ENCODE peak calls at places on chromosomes 13 and 19, in ten cellular contexts. I is foreskin keratinocyte, Y is uterus, V is Peyer's patch, M is brain microvascular endothelial cell, U is adrenal gland, P is fibroblast of lung, D is hepatocyte, H is body of pancreas, Q is heart right ventricle. T is an unnamed sample.

GRCh38 chr19:39139305-39140194 is 14.0 kb downstream of the PAK4 start:
- DNase-seq in I (no peak), Y (no peak), V (no peak), M (no peak), U (no peak), P (peak), D (no peak), H (no peak), Q (no peak), T (no peak)

GRCh38 chr13:82356667-82357066 is 1525.6 kb downstream of the SLITRK1 start:
- DNase-seq in I (no peak), Y (no peak), V (no peak), M (no peak), U (no peak), P (no peak), D (no peak), H (no peak), Q (no peak), T (no peak)

GRCh38 chr13:40458283-40459031 is 208.0 kb downstream of the FOXO1 start:
- DNase-seq in I (no peak), Y (no peak), V (peak), M (no peak), U (no peak), P (no peak), D (no peak), H (no peak), Q (no peak), T (no peak)

GRCh38 chr13:74062933-74063332 is 71.3 kb downstream of the KLF12 start:
- DNase-seq in I (no peak), Y (peak), V (peak), M (peak), U (peak), P (peak), D (no peak), H (no peak), Q (peak), T (no peak)

GRCh38 chr19:45908956-45909355 is 5.6 kb downstream of the NANOS2 start:
- DNase-seq in I (no peak), Y (no peak), V (no peak), M (no peak), U (no peak), P (peak), D (no peak), H (no peak), Q (no peak), T (no peak)

GRCh38 chr19:7140137-7140536 is 70.6 kb downstream of the ZNF557 start:
- DNase-seq in I (no peak), Y (no peak), V (no peak), M (no peak), U (no peak), P (no peak), D (no peak), H (no peak), Q (no peak), T (no peak)

GRCh38 chr13:97426695-97427094 is 7.3 kb upstream of the RAP2A start:
- DNase-seq in I (no peak), Y (no peak), V (no peak), M (no peak), U (no peak), P (no peak), D (no peak), H (no peak), Q (no peak), T (no peak)

GRCh38 chr19:14439014-14439413 is 5.9 kb downstream of the PKN1 start:
- DNase-seq in I (no peak), Y (no peak), V (no peak), M (no peak), U (no peak), P (no peak), D (no peak), H (no peak), Q (no peak), T (no peak)

GRCh38 chr19:46692918-46693722 is 23.8 kb downstream of the PRKD2 start:
- DNase-seq in I (no peak), Y (no peak), V (no peak), M (no peak), U (no peak), P (no peak), D (no peak), H (no peak), Q (no peak), T (no peak)

GRCh38 chr19:43078311-43078710 is 4.2 kb downstream of the PSG2 start:
- DNase-seq in I (peak), Y (no peak), V (no peak), M (peak), U (no peak), P (peak), D (no peak), H (peak), Q (no peak), T (no peak)

GRCh38 chr13:27967736-27968315 is 1.3 kb downstream of the CDX2 start:
- DNase-seq in I (no peak), Y (no peak), V (no peak), M (no peak), U (no peak), P (no peak), D (no peak), H (peak), Q (no peak), T (no peak)

GRCh38 chr19:44809856-44810554 is 1.1 kb downstream of the BCAM start:
- DNase-seq in I (no peak), Y (no peak), V (no peak), M (no peak), U (no peak), P (no peak), D (no peak), H (no peak), Q (no peak), T (no peak)

GRCh38 chr19:35716735-35716984 is 1.1 kb upstream of the KMT2B start:
- DNase-seq in I (no peak), Y (no peak), V (no peak), M (no peak), U (no peak), P (no peak), D (no peak), H (no peak), Q (no peak), T (no peak)

GRCh38 chr13:28059214-28059613 is 41.2 kb downstream of the FLT3 start:
- DNase-seq in I (no peak), Y (no peak), V (peak), M (peak), U (no peak), P (peak), D (peak), H (peak), Q (peak), T (no peak)

GRCh38 chr13:43089912-43090498 is 66.6 kb downstream of the DNAJC15 start:
- DNase-seq in I (no peak), Y (no peak), V (no peak), M (no peak), U (no peak), P (no peak), D (no peak), H (no peak), Q (no peak), T (no peak)

GRCh38 chr19:45528149-45528743 is 21.0 kb downstream of the VASP start:
- DNase-seq in I (peak), Y (no peak), V (no peak), M (no peak), U (peak), P (peak), D (peak), H (peak), Q (no peak), T (no peak)

GRCh38 chr13:76723551-76724232 is 162.5 kb downstream of the KCTD12 start:
- DNase-seq in I (peak), Y (no peak), V (no peak), M (peak), U (peak), P (peak), D (peak), H (no peak), Q (peak), T (no peak)

GRCh38 chr13:40116008-40116407 is 460.5 kb downstream of the COG6 start:
- DNase-seq in I (peak), Y (peak), V (peak), M (peak), U (peak), P (peak), D (peak), H (peak), Q (peak), T (no peak)

GRCh38 chr13:24271611-24272451 is 37.5 kb upstream of the C1QTNF9 start:
- DNase-seq in I (no peak), Y (peak), V (peak), M (peak), U (peak), P (peak), D (peak), H (peak), Q (peak), T (peak)

GRCh38 chr13:79585033-79585432 is 104.1 kb downstream of the NDFIP2 start:
- DNase-seq in I (no peak), Y (no peak), V (no peak), M (no peak), U (no peak), P (peak), D (no peak), H (no peak), Q (no peak), T (no peak)

GRCh38 chr19:42563352-42564210 is 31.1 kb downstream of the CEACAM8 start:
- DNase-seq in I (no peak), Y (no peak), V (peak), M (peak), U (peak), P (peak), D (peak), H (peak), Q (peak), T (no peak)

GRCh38 chr13:35208587-35208986 is 266.5 kb downstream of the NBEA start:
- DNase-seq in I (no peak), Y (no peak), V (no peak), M (no peak), U (no peak), P (peak), D (no peak), H (no peak), Q (no peak), T (no peak)

GRCh38 chr13:44906230-44906629 is 83.0 kb downstream of the NUFIP1 start:
- DNase-seq in I (no peak), Y (no peak), V (no peak), M (no peak), U (peak), P (no peak), D (no peak), H (peak), Q (no peak), T (no peak)

GRCh38 chr19:48354332-48354992 is 9.3 kb downstream of the TMEM143 start:
- DNase-seq in I (no peak), Y (no peak), V (no peak), M (peak), U (no peak), P (peak), D (peak), H (peak), Q (no peak), T (no peak)

GRCh38 chr13:51767100-51767499 is 36.9 kb downstream of the DHRS12 start:
- DNase-seq in I (no peak), Y (no peak), V (no peak), M (no peak), U (no peak), P (no peak), D (no peak), H (no peak), Q (no peak), T (no peak)

GRCh38 chr13:79566118-79566517 is 85.2 kb downstream of the NDFIP2 start:
- DNase-seq in I (no peak), Y (no peak), V (no peak), M (no peak), U (no peak), P (no peak), D (no peak), H (no peak), Q (no peak), T (no peak)

GRCh38 chr19:12789098-12789903 is 2.0 kb upstream of the JUNB start:
- DNase-seq in I (no peak), Y (peak), V (no peak), M (no peak), U (no peak), P (no peak), D (no peak), H (no peak), Q (peak), T (no peak)

GRCh38 chr19:3555653-3556422 is 1.5 kb downstream of the MFSD12 start:
- DNase-seq in I (no peak), Y (no peak), V (no peak), M (no peak), U (no peak), P (no peak), D (no peak), H (no peak), Q (no peak), T (no peak)

GRCh38 chr13:99132295-99132835 is 68.3 kb upstream of the UBAC2 start:
- DNase-seq in I (no peak), Y (no peak), V (no peak), M (no peak), U (no peak), P (no peak), D (no peak), H (no peak), Q (no peak), T (no peak)

GRCh38 chr13:110521296-110521680 is 40.2 kb downstream of the RAB20 start:
- DNase-seq in I (no peak), Y (no peak), V (no peak), M (no peak), U (no peak), P (no peak), D (no peak), H (no peak), Q (no peak), T (no peak)

GRCh38 chr13:113981611-113982295 is 7.9 kb upstream of the C13orf46 start:
- DNase-seq in I (no peak), Y (peak), V (peak), M (no peak), U (no peak), P (no peak), D (no peak), H (no peak), Q (no peak), T (no peak)

DNA sequence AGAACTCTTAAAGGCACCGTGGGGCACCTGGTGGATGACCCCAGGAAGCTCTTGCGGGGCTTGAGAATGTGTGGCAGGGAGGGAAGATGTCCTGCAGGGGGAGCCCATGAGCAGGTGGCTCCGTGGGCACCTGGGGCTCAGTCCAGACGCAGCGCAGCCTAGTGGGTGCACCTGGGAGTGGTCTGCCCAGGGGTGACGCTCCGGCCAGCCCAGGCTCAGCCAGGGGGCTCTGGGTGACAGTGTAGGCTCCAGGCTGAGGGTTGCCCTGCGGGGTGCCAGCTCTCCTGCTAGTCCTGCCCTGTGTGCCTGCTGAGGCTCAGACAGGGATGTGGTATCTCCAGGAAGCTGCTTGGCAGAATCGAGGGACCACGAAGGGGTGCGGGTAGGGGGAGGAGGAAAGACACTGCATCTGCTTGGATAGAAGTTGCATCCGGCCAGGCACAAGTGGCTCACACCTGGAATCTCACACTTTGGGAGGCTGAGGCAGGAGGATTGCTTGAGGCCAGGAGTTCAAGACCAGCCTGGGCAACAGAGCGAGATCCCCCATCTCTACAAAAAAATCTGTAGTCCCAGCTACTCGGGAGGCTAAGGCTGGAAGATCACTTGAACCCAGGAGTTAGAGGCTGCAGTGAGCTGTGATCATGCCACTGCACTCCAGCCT is 15.0 kb upstream of the PGLS start:
- DNase-seq in I (peak), Y (peak), V (peak), M (peak), U (peak), P (peak), D (peak), H (peak), Q (peak), T (peak)
- H3K27ac ChIP-seq in I (no peak), Y (no peak), V (no peak), M (no peak), U (no peak), P (no peak), D (no peak), H (no peak), Q (no peak), T (peak)

DNA sequence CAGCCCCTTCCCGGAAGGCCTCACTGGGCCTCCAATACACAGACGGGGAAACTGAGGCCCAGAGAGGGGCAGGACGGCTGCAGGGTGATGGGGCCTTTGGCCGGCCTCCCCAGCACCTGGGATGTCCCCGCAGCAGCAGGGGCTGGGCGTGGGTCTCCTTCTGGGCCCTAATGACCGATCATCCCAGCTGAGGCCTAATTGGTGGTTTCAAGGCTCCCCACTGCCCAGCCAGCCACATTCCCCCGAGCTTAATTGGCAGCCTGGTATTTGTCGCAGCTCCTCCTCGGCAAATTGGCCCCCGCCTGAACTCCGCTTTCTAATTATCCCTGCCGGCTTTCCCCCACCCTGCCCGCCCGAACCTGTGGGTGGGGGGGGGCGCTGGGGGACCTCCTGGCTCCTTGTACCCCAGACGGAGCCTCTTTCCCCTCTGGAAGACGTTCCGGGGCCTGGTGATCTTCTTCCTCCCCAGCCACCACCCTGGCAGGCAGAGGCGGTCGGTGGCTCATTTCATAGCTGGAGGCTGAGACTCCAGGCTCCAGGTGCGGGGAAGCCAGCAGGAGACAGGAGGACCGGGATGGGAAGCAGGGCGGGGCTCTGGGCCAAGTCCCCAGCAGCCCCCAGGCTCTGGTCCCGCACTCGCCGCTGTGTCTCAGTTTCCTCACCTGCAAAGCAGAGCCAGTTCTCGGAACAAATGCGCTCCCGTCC is 27.2 kb upstream of the WDR18 start:
- DNase-seq in I (no peak), Y (no peak), V (no peak), M (no peak), U (no peak), P (peak), D (peak), H (peak), Q (no peak), T (no peak)
- H3K27ac ChIP-seq in I (no peak), Y (no peak), V (no peak), M (no peak), U (no peak), P (no peak), D (peak), H (peak), Q (no peak), T (no peak)

DNA sequence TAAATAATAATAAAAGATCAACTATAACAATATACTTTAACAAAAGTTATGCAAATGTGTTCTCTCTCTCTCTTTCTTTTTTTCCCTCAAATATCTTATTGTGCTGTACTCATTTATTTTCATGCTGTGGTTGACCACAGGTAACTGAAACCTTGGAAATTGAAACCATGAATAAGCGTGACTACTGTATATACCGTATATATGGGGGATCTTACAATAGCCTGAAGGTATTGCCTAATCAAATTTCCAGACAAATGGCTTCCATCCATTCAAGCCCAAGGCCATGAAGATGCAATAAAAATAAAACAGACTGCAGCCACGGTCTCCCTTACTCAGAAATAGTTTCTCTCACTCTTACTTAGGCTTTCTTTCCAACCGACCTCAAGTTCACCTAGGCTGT is 98.3 kb downstream of the SLITRK6 start:
- DNase-seq in I (no peak), Y (no peak), V (no peak), M (no peak), U (no peak), P (peak), D (no peak), H (no peak), Q (no peak), T (no peak)
- H3K27ac ChIP-seq in I (no peak), Y (no peak), V (no peak), M (no peak), U (no peak), P (no peak), D (no peak), H (no peak), Q (no peak), T (no peak)

GRCh38 chr19:10505583-10506229 is 2.5 kb upstream of the KEAP1 start:
- DNase-seq in I (no peak), Y (peak), V (peak), M (peak), U (peak), P (peak), D (peak), H (peak), Q (peak), T (peak)
- H3K27ac ChIP-seq in I (no peak), Y (no peak), V (no peak), M (no peak), U (no peak), P (no peak), D (no peak), H (no peak), Q (no peak), T (no peak)

DNA sequence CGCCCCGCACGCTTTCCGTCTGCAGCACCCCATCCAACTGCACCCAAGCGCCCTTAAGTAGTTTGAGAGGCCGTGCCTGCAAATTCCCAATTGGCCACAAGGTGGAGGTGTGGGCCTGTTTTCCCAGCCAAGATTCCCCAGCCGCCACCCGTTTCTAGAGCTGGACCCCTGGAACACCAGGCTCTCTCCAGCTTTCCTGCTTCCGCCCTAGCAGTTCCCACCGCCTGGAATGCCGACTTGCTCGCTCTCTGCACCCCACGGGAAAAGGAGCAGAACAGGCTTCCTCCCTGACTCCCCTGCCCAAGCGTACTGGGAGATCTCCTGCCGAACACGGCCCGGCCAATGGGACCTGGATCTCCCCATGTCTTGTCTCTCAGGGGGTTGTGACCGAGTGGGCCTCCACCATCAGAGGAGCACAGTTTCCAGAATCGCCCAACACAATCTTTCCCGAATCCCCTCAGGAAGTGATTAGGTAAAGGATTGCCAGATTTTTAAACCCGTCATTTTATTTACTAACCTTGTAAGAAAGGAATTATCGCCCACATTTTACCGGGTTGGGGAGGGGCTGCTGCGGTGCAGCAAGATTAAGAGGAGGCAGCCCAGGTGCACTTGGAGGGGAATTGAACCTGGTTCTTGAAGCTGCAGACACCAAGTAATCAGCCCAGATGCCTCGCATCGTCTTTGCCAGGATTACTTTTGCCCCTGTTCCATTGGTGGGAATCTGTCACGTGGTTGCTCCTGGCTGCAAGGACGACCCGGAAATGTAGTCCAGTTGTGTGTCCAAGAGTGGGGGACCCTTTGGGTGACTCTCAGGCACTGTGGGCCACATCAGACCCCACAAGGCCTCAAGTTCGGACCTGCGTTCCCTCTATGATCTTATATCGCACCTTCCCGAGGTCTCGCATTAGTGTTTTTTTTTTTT is 3.5 kb upstream of the NAPSA start:
- DNase-seq in I (peak), Y (peak), V (peak), M (peak), U (peak), P (peak), D (peak), H (peak), Q (peak), T (peak)
- H3K27ac ChIP-seq in I (no peak), Y (peak), V (peak), M (peak), U (no peak), P (peak), D (peak), H (peak), Q (peak), T (peak)

GRCh38 chr13:50015263-50015662 is at the start of gene KCNRG:
- DNase-seq in I (no peak), Y (no peak), V (no peak), M (no peak), U (no peak), P (peak), D (no peak), H (no peak), Q (no peak), T (no peak)
- H3K27ac ChIP-seq in I (no peak), Y (no peak), V (no peak), M (no peak), U (no peak), P (peak), D (no peak), H (no peak), Q (peak), T (no peak)